ENCODE peak calls at places on chromosome X, in seven cellular contexts. V is H7; Q is LNCaP clone FGC; M is AG08396; Z is WTC11; L is activated T-helper 1 cell treated with anti-CD3 and anti-CD28 coated beads, Interleukin-2, amount 50 U/mL, for 16 hours; X is T-cell. O is an unnamed sample.

GRCh38 chrX:9646471-9647038 is 119.1 kb downstream of the GPR143 start:
- DNase-seq in V (no peak), Q (no peak), M (no peak), Z (no peak), L (no peak), X (no peak), O (no peak)

GRCh38 chrX:80828232-80828631 is 18.6 kb upstream of the BRWD3 start:
- DNase-seq in V (no peak), Q (no peak), M (no peak), Z (no peak), L (no peak), X (no peak), O (no peak)

GRCh38 chrX:3145716-3146115 is 104.4 kb downstream of the ARSF start:
- DNase-seq in V (peak), Q (no peak), M (no peak), Z (no peak), L (no peak), X (no peak), O (peak)

GRCh38 chrX:120672389-120672788 is 42.5 kb upstream of the C1GALT1C1 start:
- DNase-seq in V (no peak), Q (no peak), M (peak), Z (no peak), L (no peak), X (no peak), O (no peak)

GRCh38 chrX:155888139-155888538 is 7.0 kb downstream of the VAMP7 start:
- DNase-seq in V (no peak), Q (no peak), M (peak), Z (no peak), L (no peak), X (no peak), O (no peak)

GRCh38 chrX:68193234-68193633 is 240.1 kb downstream of the OPHN1 start:
- DNase-seq in V (no peak), Q (no peak), M (no peak), Z (no peak), L (no peak), X (no peak), O (no peak)

GRCh38 chrX:132181364-132181763 is 37.9 kb downstream of the RAP2C start:
- DNase-seq in V (no peak), Q (peak), M (no peak), Z (no peak), L (no peak), X (no peak), O (no peak)

GRCh38 chrX:1661048-1661921 is 46.4 kb downstream of the ASMT start:
- DNase-seq in V (peak), Q (no peak), M (no peak), Z (peak), L (peak), X (peak), O (peak)

GRCh38 chrX:1649623-1650022 is 34.8 kb downstream of the ASMT start:
- DNase-seq in V (peak), Q (no peak), M (no peak), Z (peak), L (no peak), X (no peak), O (peak)

GRCh38 chrX:6384921-6385320 is 150.0 kb downstream of the VCX3A start:
- DNase-seq in V (no peak), Q (no peak), M (no peak), Z (no peak), L (no peak), X (no peak), O (no peak)

GRCh38 chrX:109890910-109891502 is 111.9 kb upstream of the TMEM164 start:
- DNase-seq in V (peak), Q (no peak), M (peak), Z (peak), L (peak), X (peak), O (peak)

GRCh38 chrX:10569946-10570345 is 50.4 kb downstream of the MID1 start:
- DNase-seq in V (no peak), Q (no peak), M (no peak), Z (no peak), L (no peak), X (no peak), O (no peak)

GRCh38 chrX:107429090-107429489 is 20.4 kb upstream of the FRMPD3 start:
- DNase-seq in V (no peak), Q (peak), M (no peak), Z (peak), L (no peak), X (no peak), O (peak)

O was measured in endodermal cell.